ENCODE peak calls at places on chromosome 5, in ten cellular contexts. C is nephron progenitor cell; S is heart left ventricle; W is upper lobe of right lung; R is A549; T is D721Med; V is CD4-positive, alpha-beta T cell; E is heart right ventricle; G is AG09319; F is endodermal cell. Z is an unnamed sample.

GRCh38 chr5:72288923-72289322 is 31.1 kb downstream of the MRPS27 start:
- DNase-seq in V (no peak), C (no peak), W (no peak), E (peak), G (no peak), R (no peak), T (no peak), F (no peak), S (peak), Z (no peak)

GRCh38 chr5:13814293-13814692 is 130.2 kb downstream of the DNAH5 start:
- DNase-seq in F (no peak), G (peak), C (no peak), S (no peak), W (no peak), T (no peak), R (no peak), E (no peak), V (no peak), Z (no peak)

GRCh38 chr5:36607114-36607561 is 732 bp downstream of the SLC1A3 start:
- DNase-seq in S (peak), W (no peak), R (no peak), G (no peak), E (peak), C (peak), F (peak), V (no peak), T (no peak), Z (no peak)

GRCh38 chr5:112604741-112605390 is 132.8 kb upstream of the APC start:
- DNase-seq in W (no peak), S (no peak), V (no peak), T (no peak), C (no peak), F (peak), G (no peak), E (no peak), R (no peak), Z (no peak)

GRCh38 chr5:40291338-40291737 is 388.4 kb upstream of the PTGER4 start:
- DNase-seq in V (no peak), R (no peak), F (no peak), S (no peak), E (no peak), C (no peak), G (no peak), W (no peak), T (no peak), Z (no peak)

GRCh38 chr5:168195110-168195509 is 96.3 kb upstream of the WWC1 start:
- DNase-seq in W (no peak), G (no peak), T (no peak), F (no peak), C (no peak), S (no peak), R (no peak), E (no peak), V (no peak), Z (no peak)

GRCh38 chr5:151222769-151223446 is 984 bp downstream of the CCDC69 start:
- DNase-seq in R (no peak), G (no peak), T (no peak), C (peak), F (peak), W (peak), S (peak), E (peak), V (peak), Z (no peak)

GRCh38 chr5:149310947-149311675 is 34.2 kb upstream of the GRPEL2 start:
- DNase-seq in R (no peak), E (peak), C (peak), T (peak), G (no peak), W (no peak), V (no peak), F (peak), S (peak), Z (no peak)

GRCh38 chr5:150320048-150320555 is 17.4 kb upstream of the ARSI start:
- DNase-seq in E (peak), C (no peak), R (peak), G (peak), F (no peak), V (no peak), W (no peak), T (no peak), S (peak), Z (no peak)

GRCh38 chr5:62732677-62733121 is 154.1 kb downstream of the LRRC70 start:
- DNase-seq in F (no peak), C (no peak), T (no peak), E (no peak), G (no peak), V (no peak), R (no peak), S (no peak), W (no peak), Z (no peak)

DNA sequence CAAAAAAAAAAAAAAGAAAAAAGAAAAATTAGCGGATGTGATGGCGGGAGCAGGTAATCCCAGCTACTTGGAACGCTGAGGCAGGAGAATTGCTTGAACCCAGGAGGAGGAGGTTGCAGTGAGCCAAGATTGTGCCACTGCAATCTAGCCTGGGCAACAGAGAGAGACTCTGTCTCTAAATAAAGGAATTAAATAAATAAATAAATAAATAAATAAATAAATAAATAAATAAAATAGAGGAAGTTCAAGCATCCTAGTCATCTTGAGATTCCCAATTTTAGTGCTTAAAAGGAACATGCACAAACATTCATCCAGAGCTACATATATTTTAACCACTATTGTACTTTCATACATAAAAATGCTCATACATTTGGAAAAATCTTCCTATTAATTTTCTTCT is 61.2 kb upstream of the GABRA1 start:
- DNase-seq in W (no peak), E (no peak), C (no peak), V (no peak), S (no peak), R (no peak), G (no peak), F (no peak), T (no peak), Z (no peak)
- TF ChIP-seq CTCF in W (no peak), E (no peak), C (no peak), V (no peak), S (no peak), R (no peak), G (no peak), F (no peak), T (no peak), Z (no peak)

GRCh38 chr5:133365326-133365725 is 247.0 kb downstream of the FSTL4 start:
- DNase-seq in E (no peak), S (no peak), W (no peak), G (no peak), C (peak), R (no peak), T (no peak), V (no peak), F (peak), Z (no peak)
- TF ChIP-seq CTCF in E (peak), S (no peak), W (peak), G (no peak), C (peak), R (peak), T (peak), V (no peak), F (peak), Z (peak)

GRCh38 chr5:161007879-161008278 is 155.9 kb upstream of the ATP10B start:
- DNase-seq in R (no peak), C (no peak), V (no peak), T (no peak), W (no peak), S (no peak), E (no peak), F (no peak), G (no peak), Z (no peak)

GRCh38 chr5:161009194-161009593 is 157.2 kb upstream of the ATP10B start:
- DNase-seq in V (no peak), T (no peak), F (no peak), S (no peak), W (no peak), R (no peak), E (no peak), C (no peak), G (no peak), Z (no peak)

DNA sequence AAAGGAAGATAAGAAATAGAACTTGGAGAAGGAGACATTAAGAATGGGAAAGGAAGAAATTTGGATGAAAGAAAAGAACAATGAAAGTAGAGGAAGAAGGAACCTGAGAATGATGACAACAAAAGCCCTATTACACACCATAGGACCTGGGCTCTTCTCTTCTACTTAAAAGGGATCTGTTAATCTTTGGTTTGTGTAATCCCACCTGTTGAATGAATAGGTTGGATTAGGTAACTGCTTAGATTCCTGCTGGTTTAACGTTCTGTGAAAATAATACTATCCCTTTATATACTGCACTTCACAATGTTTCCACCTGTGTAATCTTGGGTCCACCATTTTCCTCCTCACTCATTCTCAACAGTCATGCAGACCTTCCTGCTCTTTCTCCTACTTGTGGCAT is 157.8 kb upstream of the ATP10B start:
- DNase-seq in C (no peak), R (no peak), V (no peak), E (no peak), F (no peak), G (no peak), S (no peak), T (no peak), W (no peak), Z (no peak)
- TF ChIP-seq CTCF in C (no peak), R (no peak), V (no peak), E (no peak), F (no peak), G (no peak), S (no peak), T (no peak), W (no peak), Z (no peak)

GRCh38 chr5:35205186-35205585 is 25.1 kb downstream of the PRLR start:
- DNase-seq in R (no peak), F (no peak), W (no peak), G (no peak), S (no peak), E (no peak), V (no peak), C (no peak), T (no peak), Z (no peak)
- TF ChIP-seq CTCF in R (no peak), F (no peak), W (no peak), G (no peak), S (no peak), E (no peak), V (no peak), C (no peak), T (no peak), Z (no peak)